ENCODE peak calls at places on chromosomes 6 and 20, in seven cellular contexts. Z, J, H, P, C, I and M are unnamed samples. For H3K9me3, the result is how much of the 10 kb centered on the place peaks cover.

GRCh38 chr6:18053555-18054445 is 66.4 kb upstream of the KIF13A start:
- DNase-seq in I (peak), H (no peak), P (no peak), Z (no peak), C (no peak), J (no peak), M (no peak)

GRCh38 chr6:32946893-32947292 is 6.0 kb downstream of the HLA-DMA start:
- DNase-seq in P (no peak), Z (no peak), C (no peak), J (no peak), H (no peak), I (no peak), M (no peak)

GRCh38 chr6:24775520-24776058 is 852 bp downstream of the GMNN start:
- DNase-seq in C (no peak), Z (no peak), I (peak), P (no peak), J (no peak), H (no peak), M (no peak)

GRCh38 chr6:139644821-139645220 is 270.4 kb upstream of the CITED2 start:
- DNase-seq in P (no peak), H (no peak), C (no peak), J (peak), I (no peak), Z (no peak), M (no peak)

GRCh38 chr20:32238483-32239425 is 31.1 kb downstream of the POFUT1 start:
- DNase-seq in C (no peak), H (no peak), I (no peak), P (no peak), J (no peak), Z (no peak), M (no peak)

GRCh38 chr20:23193985-23194384 is 107.9 kb upstream of the CD93 start:
- DNase-seq in C (no peak), I (no peak), H (no peak), J (no peak), P (no peak), Z (no peak), M (no peak)

GRCh38 chr6:13248953-13249432 is 79.3 kb downstream of the TBC1D7 start:
- DNase-seq in I (no peak), P (no peak), Z (no peak), H (no peak), J (no peak), C (no peak), M (no peak)

GRCh38 chr20:4135385-4136077 is 120.2 kb upstream of the RNF24 start:
- DNase-seq in C (peak), H (peak), Z (no peak), J (peak), P (no peak), I (peak), M (no peak)

GRCh38 chr20:49409302-49409969 is 73.0 kb downstream of the KCNB1 start:
- DNase-seq in P (no peak), I (no peak), H (no peak), J (no peak), C (no peak), Z (no peak), M (no peak)

GRCh38 chr6:4170297-4170696 is 34.9 kb upstream of the ECI2 start:
- DNase-seq in H (no peak), J (no peak), Z (no peak), I (no peak), P (no peak), C (no peak), M (no peak)

GRCh38 chr6:42197574-42198362 is 3.0 kb upstream of the GUCA1B start:
- DNase-seq in C (no peak), H (no peak), I (no peak), J (peak), Z (no peak), P (no peak), M (no peak)

GRCh38 chr6:126607281-126607680 is 267.4 kb downstream of the CENPW start:
- DNase-seq in J (no peak), H (no peak), I (no peak), P (no peak), Z (no peak), C (no peak), M (no peak)

GRCh38 chr6:34132082-34132357 is 13.9 kb downstream of the GRM4 start:
- DNase-seq in P (no peak), I (no peak), C (no peak), J (no peak), H (no peak), Z (no peak), M (no peak)

GRCh38 chr20:8972963-8973362 is 95.9 kb upstream of the PLCB4 start:
- DNase-seq in J (no peak), P (no peak), H (no peak), Z (no peak), I (no peak), C (no peak), M (no peak)

GRCh38 chr20:37596168-37596567 is 68.5 kb upstream of the BLCAP start:
- DNase-seq in P (no peak), J (no peak), C (no peak), I (no peak), Z (no peak), H (no peak), M (no peak)

GRCh38 chr20:44548171-44548678 is 26.4 kb upstream of the SERINC3 start:
- DNase-seq in C (no peak), Z (no peak), I (no peak), P (no peak), J (no peak), H (no peak), M (no peak)

GRCh38 chr6:12851123-12851695 is 134.6 kb downstream of the PHACTR1 start:
- DNase-seq in J (no peak), I (no peak), P (no peak), Z (no peak), H (no peak), C (no peak), M (no peak)

GRCh38 chr6:100381111-100381510 is 83.6 kb downstream of the SIM1 start:
- DNase-seq in J (no peak), C (no peak), I (no peak), Z (no peak), P (no peak), H (no peak), M (no peak)

GRCh38 chr6:1672379-1672778 is 62.7 kb downstream of the FOXC1 start:
- DNase-seq in J (no peak), I (no peak), H (no peak), C (no peak), Z (no peak), P (no peak), M (no peak)

GRCh38 chr6:53230775-53231467 is 82.3 kb upstream of the GCM1 start:
- DNase-seq in I (no peak), H (no peak), C (no peak), Z (no peak), J (no peak), P (no peak), M (no peak)

GRCh38 chr6:2127484-2127911 is 117.9 kb downstream of the GMDS start:
- DNase-seq in Z (peak), J (peak), P (peak), C (peak), H (peak), I (no peak), M (peak)

GRCh38 chr6:49001856-49002255 is 461.2 kb downstream of the MMUT start:
- DNase-seq in C (no peak), Z (no peak), I (no peak), P (no peak), J (no peak), H (no peak), M (no peak)

GRCh38 chr20:21105429-21106170 is 558 bp downstream of the LINC00237 start:
- DNase-seq in C (peak), J (no peak), Z (no peak), H (peak), I (no peak), P (no peak), M (no peak)

GRCh38 chr6:34095741-34096140 is 50.1 kb downstream of the GRM4 start:
- DNase-seq in J (no peak), Z (no peak), I (no peak), C (no peak), H (no peak), P (no peak), M (no peak)

GRCh38 chr6:1424306-1424927 is 35.0 kb downstream of the FOXF2 start:
- DNase-seq in C (no peak), P (peak), H (peak), Z (no peak), J (no peak), I (peak), M (no peak)

GRCh38 chr20:3407426-3408250 is at the start of gene DNAAF9:
- DNase-seq in Z (peak), I (peak), P (peak), J (peak), H (peak), C (peak), M (peak)

GRCh38 chr20:11267131-11267761 is 593.4 kb upstream of the JAG1 start:
- DNase-seq in P (peak), J (peak), C (peak), Z (peak), I (peak), H (peak), M (no peak)

GRCh38 chr20:14148042-14148441 is 152.7 kb downstream of the MACROD2 start:
- DNase-seq in I (no peak), C (no peak), P (no peak), H (no peak), J (no peak), Z (no peak), M (no peak)

GRCh38 chr20:7155794-7156193 is 388.3 kb downstream of the BMP2 start:
- DNase-seq in H (no peak), J (no peak), Z (no peak), C (no peak), I (no peak), P (no peak), M (no peak)

GRCh38 chr20:7152071-7152470 is 384.6 kb downstream of the BMP2 start:
- DNase-seq in C (no peak), J (no peak), I (no peak), Z (no peak), H (no peak), P (no peak), M (no peak)

GRCh38 chr20:7147220-7147601 is 379.7 kb downstream of the BMP2 start:
- DNase-seq in I (no peak), J (no peak), H (no peak), P (no peak), Z (no peak), C (no peak), M (no peak)

GRCh38 chr20:7155282-7155681 is 387.8 kb downstream of the BMP2 start:
- DNase-seq in H (no peak), J (no peak), P (no peak), C (no peak), Z (no peak), I (no peak), M (no peak)

GRCh38 chr20:7151666-7152065 is 384.2 kb downstream of the BMP2 start:
- DNase-seq in J (no peak), C (no peak), H (no peak), Z (no peak), P (no peak), I (no peak), M (no peak)
- H3K27ac ChIP-seq in J (no peak), C (no peak), H (no peak), Z (no peak), P (no peak), I (no peak), M (no peak)

GRCh38 chr6:135759831-135760230 is 91.7 kb upstream of the PDE7B start:
- DNase-seq in H (no peak), I (no peak), J (no peak), P (no peak), C (no peak), Z (no peak), M (no peak)
- TF ChIP-seq CTCF in H (no peak), I (no peak), J (no peak), P (no peak), C (no peak), Z (no peak), M (no peak)

GRCh38 chr6:156577749-156578148 is 199.4 kb upstream of the ARID1B start:
- DNase-seq in C (no peak), P (no peak), H (no peak), Z (no peak), J (no peak), I (no peak), M (no peak)
- H3K9me3 ChIP-seq in C (under half), P (half or more), H (under half), Z (under half), J (under half), I (under half), M (under half)

DNA sequence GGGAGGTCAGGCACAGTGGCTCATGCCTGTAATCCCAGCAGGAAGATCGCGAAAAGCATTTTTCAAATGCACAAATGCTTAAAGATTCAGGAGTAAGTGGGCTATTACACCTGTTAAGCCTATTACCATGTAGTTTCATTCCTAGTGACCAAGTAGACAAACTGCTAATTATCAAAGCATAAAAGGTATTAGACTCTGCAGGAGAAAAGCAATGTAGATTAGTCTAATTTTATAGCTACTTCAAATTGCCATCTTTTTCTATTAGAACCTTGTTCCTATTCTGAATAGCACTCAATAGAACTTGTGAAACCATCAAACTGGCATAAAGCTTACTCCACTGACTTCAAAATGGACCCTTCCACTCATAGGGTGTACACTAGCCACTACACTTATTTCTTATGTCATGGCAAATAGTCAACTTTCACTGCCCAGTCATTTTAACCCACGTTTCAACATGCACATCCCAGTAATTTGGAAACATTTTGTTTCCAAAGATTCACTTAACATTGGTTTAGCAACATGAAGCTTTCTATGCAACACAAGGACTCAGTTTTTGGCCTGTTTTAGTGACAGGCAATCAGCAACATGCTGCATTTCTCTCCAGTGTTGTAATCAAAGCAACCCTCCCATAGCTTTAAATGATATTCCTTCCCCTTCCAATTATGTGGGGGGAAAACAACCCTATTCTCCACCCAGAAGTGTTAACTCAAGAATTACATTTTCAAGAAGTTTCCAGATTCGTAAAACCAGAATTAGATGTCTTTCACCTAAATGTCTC is 3.9 kb downstream of the EEF1A1 start:
- DNase-seq in P (no peak), C (no peak), J (no peak), Z (no peak), H (no peak), I (no peak), M (no peak)
- H3K27ac ChIP-seq in P (no peak), C (peak), J (peak), Z (peak), H (no peak), I (peak), M (no peak)

DNA sequence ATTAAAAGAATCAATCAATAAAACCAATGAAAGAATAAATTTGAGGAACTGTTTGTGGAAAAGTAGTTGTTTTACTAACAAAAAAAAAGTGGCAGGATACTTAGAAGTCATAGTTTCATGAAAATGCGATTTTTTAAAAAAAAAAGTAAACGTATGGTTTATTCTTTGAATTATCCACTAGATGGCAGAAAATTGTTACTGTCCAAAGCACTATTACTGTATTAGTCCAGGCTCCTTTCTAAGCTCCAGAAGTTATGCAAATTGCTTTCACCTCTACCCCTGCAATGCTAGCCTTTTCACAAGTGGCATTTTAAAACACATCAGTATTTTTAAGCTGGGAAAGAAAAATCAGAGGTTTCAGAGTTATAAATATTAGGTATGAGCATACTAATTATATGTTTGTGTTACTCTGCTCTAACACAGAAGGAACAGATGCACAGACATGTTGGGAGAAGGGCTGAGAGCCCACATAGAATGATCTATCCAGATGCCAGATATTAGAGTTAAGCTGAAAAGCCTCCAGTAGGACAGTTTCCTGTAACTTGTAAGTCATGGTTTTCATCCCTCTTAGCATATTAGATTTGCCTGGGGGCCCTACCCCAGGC is 63.9 kb downstream of the FHL5 start:
- DNase-seq in I (no peak), J (no peak), Z (no peak), C (no peak), H (no peak), P (no peak), M (no peak)
- TF ChIP-seq CTCF in I (peak), J (peak), Z (peak), C (no peak), H (peak), P (peak), M (peak)